ENCODE peak calls at places on chromosomes 5 and 9, in six cellular contexts. Z, L, G, K, S and I are unnamed samples.

GRCh38 chr5:169599451-169599850 is 15.9 kb downstream of the SPDL1 start:
- DNase-seq in Z (no peak), K (no peak), G (no peak), L (no peak), S (no peak), I (no peak)

GRCh38 chr9:5587024-5587423 is 41.9 kb upstream of the RIC1 start:
- DNase-seq in Z (no peak), S (no peak), K (no peak), G (peak; percentile 90), L (peak; percentile 71), I (no peak)

GRCh38 chr9:95125652-95126051 is 191.9 kb downstream of the FANCC start:
- DNase-seq in L (no peak), K (no peak), Z (no peak), G (no peak), S (no peak), I (no peak)

GRCh38 chr5:68545636-68546325 is 330.2 kb downstream of the PIK3R1 start:
- DNase-seq in L (no peak), K (no peak), S (no peak), Z (no peak), G (no peak), I (no peak)

GRCh38 chr5:73793911-73794310 is 167.9 kb downstream of the ARHGEF28 start:
- DNase-seq in K (no peak), Z (no peak), S (no peak), L (no peak), G (peak; percentile 48), I (no peak)

GRCh38 chr5:179264641-179265528 is 80.4 kb downstream of the ADAMTS2 start:
- DNase-seq in K (no peak), L (no peak), G (no peak), Z (no peak), S (no peak), I (no peak)

GRCh38 chr9:104977580-104977979 is 49.6 kb upstream of the ABCA1 start:
- DNase-seq in S (no peak), K (no peak), L (no peak), G (no peak), Z (no peak), I (no peak)

GRCh38 chr5:6719896-6720560 is 6.8 kb downstream of the TENT4A start:
- DNase-seq in L (no peak), S (no peak), K (no peak), Z (no peak), G (peak; percentile 49), I (no peak)

GRCh38 chr5:173158366-173158765 is 14.0 kb downstream of the BNIP1 start:
- DNase-seq in Z (no peak), L (no peak), K (no peak), S (no peak), G (no peak), I (no peak)

GRCh38 chr5:172700686-172701324 is 59.7 kb downstream of the NEURL1B start:
- DNase-seq in G (no peak), K (no peak), S (no peak), L (no peak), Z (no peak), I (no peak)

GRCh38 chr5:41279040-41279439 is 65.7 kb upstream of the C6 start:
- DNase-seq in Z (no peak), S (no peak), L (no peak), K (no peak), G (no peak), I (no peak)

GRCh38 chr9:125759812-125760134 is 12.6 kb downstream of the PBX3 start:
- DNase-seq in G (peak; percentile 22), K (peak; percentile 47), L (peak; percentile 21), Z (no peak), S (no peak), I (no peak)

GRCh38 chr5:180437336-180437735 is 56.8 kb upstream of the CNOT6 start:
- DNase-seq in G (no peak), Z (no peak), S (no peak), K (no peak), L (no peak), I (no peak)

GRCh38 chr9:87547665-87548064 is 50.0 kb downstream of the DAPK1 start:
- DNase-seq in K (no peak), L (no peak), G (no peak), S (no peak), Z (peak; percentile 70), I (no peak)

GRCh38 chr5:73963021-73963420 is 337.0 kb downstream of the ARHGEF28 start:
- DNase-seq in G (peak; percentile 59), Z (no peak), K (no peak), L (no peak), S (no peak), I (no peak)

GRCh38 chr5:80154749-80155148 is 101.1 kb downstream of the SERINC5 start:
- DNase-seq in G (no peak), S (no peak), K (no peak), Z (no peak), L (no peak), I (no peak)

GRCh38 chr9:87322840-87323635 is 174.6 kb upstream of the DAPK1 start:
- DNase-seq in Z (no peak), L (peak; percentile 44), K (no peak), G (peak; percentile 79), S (no peak), I (no peak)

GRCh38 chr9:97510797-97511761 is 9.6 kb downstream of the TMOD1 start:
- DNase-seq in K (no peak), L (peak; percentile 32), S (no peak), G (peak; percentile 66), Z (no peak), I (no peak)

GRCh38 chr5:172890659-172891058 is 56.6 kb downstream of the ERGIC1 start:
- DNase-seq in L (no peak), K (no peak), G (no peak), Z (no peak), S (no peak), I (no peak)

GRCh38 chr9:102769307-102769706 is 225.8 kb upstream of the CYLC2 start:
- DNase-seq in Z (no peak), G (no peak), K (no peak), S (no peak), L (no peak), I (no peak)

GRCh38 chr5:82641362-82641988 is 363.3 kb upstream of the RPS23 start:
- DNase-seq in S (no peak), G (peak; percentile 84), L (peak; percentile 83), Z (peak; percentile 85), K (peak; percentile 79), I (peak; percentile 78)

GRCh38 chr9:20508242-20508641 is 114.1 kb downstream of the MLLT3 start:
- DNase-seq in G (peak; percentile 57), S (no peak), Z (no peak), K (peak; percentile 30), L (no peak), I (no peak)

GRCh38 chr5:149310947-149311675 is 34.2 kb upstream of the GRPEL2 start:
- DNase-seq in L (peak; percentile 39), K (no peak), Z (no peak), S (no peak), G (peak; percentile 75), I (no peak)